ENCODE peak calls at places on chromosome 10, in four cellular contexts. S is posterior cingulate gyrus; R is HT1080; A is activated CD8-positive, alpha-beta memory T cell treated with anti-CD3 and anti-CD28 coated beads, Interleukin-2, amount 50 U/mL, for 4 hours. I is an unnamed sample.

GRCh38 chr10:100986952-100987684 is at the start of the genes MRPL43 and TWNK:
- DNase-seq in S (peak; percentile 98), R (peak; percentile 75), A (peak; percentile 84), I (peak; percentile 74)

GRCh38 chr10:133165556-133166503 is 5.8 kb downstream of the KNDC1 start:
- DNase-seq in S (peak; percentile 69), R (no peak), A (no peak), I (no peak)

GRCh38 chr10:97355571-97355975 is 21.0 kb upstream of the FRAT2 start:
- DNase-seq in S (no peak), R (no peak), A (no peak), I (no peak)

GRCh38 chr10:91652364-91652763 is 19.5 kb upstream of the PPP1R3C start:
- DNase-seq in S (no peak), R (peak; percentile 97), A (no peak), I (peak; percentile 99)

GRCh38 chr10:116029826-116030225 is 243.2 kb downstream of the GFRA1 start:
- DNase-seq in S (no peak), R (no peak), A (no peak), I (no peak)

GRCh38 chr10:129710510-129710847 is 243.4 kb downstream of the MGMT start:
- DNase-seq in S (no peak), R (no peak), A (no peak), I (no peak)

GRCh38 chr10:132387723-132388210 is 9.2 kb upstream of the PWWP2B start:
- DNase-seq in S (peak; percentile 78), R (no peak), A (peak; percentile 80), I (peak; percentile 32)

GRCh38 chr10:61899997-61900828 is 1.3 kb upstream of the ARID5B start:
- DNase-seq in S (peak; percentile 81), R (peak; percentile 65), A (peak; percentile 49), I (peak; percentile 83)

GRCh38 chr10:101782811-101783735 is at the start of gene NPM3:
- DNase-seq in S (peak; percentile 96), R (peak; percentile 73), A (peak; percentile 85), I (peak; percentile 79)

GRCh38 chr10:127715782-127716378 is 21.1 kb upstream of the FOXI2 start:
- DNase-seq in S (no peak), R (no peak), A (no peak), I (peak; percentile 29)

GRCh38 chr10:114545071-114545470 is 113.0 kb downstream of the ABLIM1 start:
- DNase-seq in S (no peak), R (no peak), A (no peak), I (peak; percentile 82)

GRCh38 chr10:99809931-99810615 is 27.6 kb downstream of the ABCC2 start:
- DNase-seq in S (no peak), R (no peak), A (no peak), I (no peak)

GRCh38 chr10:10830316-10831061 is 187.2 kb upstream of the CELF2 start:
- DNase-seq in S (no peak), R (peak; percentile 47), A (no peak), I (peak; percentile 53)

GRCh38 chr10:74771054-74771453 is 55.3 kb upstream of the KAT6B start:
- DNase-seq in S (no peak), R (no peak), A (no peak), I (no peak)

GRCh38 chr10:49627031-49627430 is 13.2 kb downstream of the CHAT start:
- DNase-seq in S (no peak), R (no peak), A (no peak), I (no peak)

GRCh38 chr10:17386021-17386420 is 68.4 kb downstream of the ST8SIA6 start:
- DNase-seq in S (no peak), R (no peak), A (no peak), I (no peak)

GRCh38 chr10:124565565-124566221 is 104.1 kb downstream of the LHPP start:
- DNase-seq in S (peak; percentile 72), R (peak; percentile 25), A (peak; percentile 14), I (peak; percentile 4)

GRCh38 chr10:58653139-58653538 is 140.5 kb downstream of the BICC1 start:
- DNase-seq in S (no peak), R (no peak), A (no peak), I (peak; percentile 62)

GRCh38 chr10:124150189-124150806 is 56.9 kb upstream of the CHST15 start:
- DNase-seq in S (no peak), R (no peak), A (no peak), I (no peak)

GRCh38 chr10:78742730-78743615 is 325.8 kb upstream of the ZMIZ1 start:
- DNase-seq in S (peak; percentile 52), R (no peak), A (no peak), I (no peak)

GRCh38 chr10:49164587-49165188 is 23.5 kb downstream of the TMEM273 start:
- DNase-seq in S (no peak), R (peak; percentile 21), A (peak; percentile 29), I (peak; percentile 19)

GRCh38 chr10:29917311-29917710 is 142.1 kb downstream of the JCAD start:
- DNase-seq in S (no peak), R (no peak), A (no peak), I (no peak)

GRCh38 chr10:60569681-60570080 is 180.0 kb upstream of the ANK3 start:
- DNase-seq in S (no peak), R (no peak), A (no peak), I (no peak)

GRCh38 chr10:120514035-120514620 is 57.1 kb downstream of the PLPP4 start:
- DNase-seq in S (no peak), R (no peak), A (no peak), I (no peak)

GRCh38 chr10:31536297-31536696 is 217.3 kb downstream of the ZEB1 start:
- DNase-seq in S (no peak), R (no peak), A (no peak), I (no peak)

GRCh38 chr10:77416327-77417135 is 221.1 kb downstream of the KCNMA1 start:
- DNase-seq in S (no peak), R (peak; percentile 96), A (no peak), I (peak; percentile 98)

GRCh38 chr10:5563991-5564536 is 39.3 kb downstream of the CALML3 start:
- DNase-seq in S (no peak), R (peak; percentile 56), A (peak; percentile 33), I (peak; percentile 78)

GRCh38 chr10:126758867-126759266 is 88.4 kb upstream of the C10orf90 start:
- DNase-seq in S (no peak), R (no peak), A (no peak), I (no peak)

GRCh38 chr10:128880221-128880620 is 586.8 kb upstream of the MGMT start:
- DNase-seq in S (no peak), R (no peak), A (no peak), I (no peak)

I was measured in M059J.